ENCODE peak calls at places on chromosomes 4 and X, in seven cellular contexts. V is effector memory CD4-positive, alpha-beta T cell; X is body of pancreas; P is heart left ventricle; J is CD4-positive, alpha-beta memory T cell; F is right cardiac atrium; N is brain microvascular endothelial cell. Q is an unnamed sample.

GRCh38 chr4:188005561-188005960 is 10.0 kb downstream of the ZFP42 start:
- DNase-seq in V (no peak), X (no peak), P (no peak), J (no peak), F (no peak), N (no peak), Q (no peak)

GRCh38 chrX:105882581-105883275 is 60.4 kb downstream of the NRK start:
- DNase-seq in V (no peak), X (no peak), P (no peak), J (no peak), F (no peak), N (peak; percentile 33), Q (no peak)

GRCh38 chrX:24156177-24156576 is 6.6 kb downstream of the ZFX start:
- DNase-seq in V (no peak), X (no peak), P (no peak), J (no peak), F (no peak), N (no peak), Q (no peak)

GRCh38 chr4:147909225-147909624 is 177.3 kb downstream of the ARHGAP10 start:
- DNase-seq in V (no peak), X (no peak), P (no peak), J (no peak), F (no peak), N (no peak), Q (no peak)

GRCh38 chrX:17547658-17548057 is 172.7 kb downstream of the NHS start:
- DNase-seq in V (no peak), X (peak; percentile 81), P (peak; percentile 29), J (no peak), F (peak; percentile 37), N (peak; percentile 89), Q (peak; percentile 58)

GRCh38 chrX:30787012-30787411 is 102.0 kb downstream of the TAB3 start:
- DNase-seq in V (no peak), X (no peak), P (no peak), J (no peak), F (no peak), N (no peak), Q (no peak)

GRCh38 chr4:26020083-26020668 is 106.2 kb downstream of the SMIM20 start:
- DNase-seq in V (no peak), X (no peak), P (peak; percentile 5), J (no peak), F (no peak), N (peak; percentile 79), Q (no peak)

GRCh38 chr4:102076622-102077021 is 268.7 kb downstream of the SLC39A8 start:
- DNase-seq in V (no peak), X (no peak), P (no peak), J (no peak), F (no peak), N (no peak), Q (no peak)

GRCh38 chr4:140130677-140131076 is 23.3 kb downstream of the MAML3 start:
- DNase-seq in V (no peak), X (no peak), P (no peak), J (no peak), F (no peak), N (peak; percentile 69), Q (no peak)

GRCh38 chr4:60042941-60043340 is 1157.2 kb upstream of the ADGRL3 start:
- DNase-seq in V (no peak), X (no peak), P (no peak), J (no peak), F (no peak), N (peak; percentile 24), Q (no peak)

GRCh38 chr4:6781561-6781960 is 966 bp upstream of the KIAA0232 start:
- DNase-seq in V (no peak), X (no peak), P (no peak), J (no peak), F (no peak), N (no peak), Q (no peak)

GRCh38 chr4:6781113-6781512 is 1.4 kb upstream of the KIAA0232 start:
- DNase-seq in V (no peak), X (no peak), P (no peak), J (no peak), F (no peak), N (no peak), Q (no peak)

GRCh38 chr4:6783111-6783981 is 819 bp downstream of the KIAA0232 start:
- DNase-seq in V (peak; percentile 79), X (peak; percentile 90), P (peak; percentile 94), J (peak; percentile 89), F (peak; percentile 93), N (peak; percentile 73), Q (peak; percentile 73)

GRCh38 chr4:6782147-6782845 is at the start of gene KIAA0232:
- DNase-seq in V (peak; percentile 86), X (peak; percentile 92), P (peak; percentile 96), J (peak; percentile 87), F (peak; percentile 94), N (peak; percentile 78), Q (peak; percentile 60)

GRCh38 chr4:6782846-6783110 is 251 bp downstream of the KIAA0232 start:
- DNase-seq in V (no peak), X (no peak), P (no peak), J (no peak), F (no peak), N (no peak), Q (no peak)
- H3K27ac ChIP-seq in V (peak overlapping the region; percentile 96), X (peak overlapping the region; percentile 99), P (peak overlapping the region; percentile 100), J (peak overlapping the region; percentile 96), F (peak overlapping the region; percentile 98), N (peak overlapping the region; percentile 79), Q (peak overlapping the region; percentile 83)

GRCh38 chr4:55075823-55076418 is 49.5 kb downstream of the KDR start:
- DNase-seq in V (no peak), X (no peak), P (no peak), J (no peak), F (no peak), N (peak; percentile 11), Q (no peak)

GRCh38 chr4:55071951-55072350 is 53.4 kb downstream of the KDR start:
- DNase-seq in V (no peak), X (no peak), P (no peak), J (no peak), F (no peak), N (no peak), Q (no peak)

GRCh38 chr4:55074386-55074785 is 51.0 kb downstream of the KDR start:
- DNase-seq in V (no peak), X (no peak), P (no peak), J (no peak), F (no peak), N (peak; percentile 73), Q (no peak)

GRCh38 chr4:55077577-55077976 is 47.8 kb downstream of the KDR start:
- DNase-seq in V (no peak), X (no peak), P (no peak), J (no peak), F (no peak), N (no peak), Q (no peak)

DNA sequence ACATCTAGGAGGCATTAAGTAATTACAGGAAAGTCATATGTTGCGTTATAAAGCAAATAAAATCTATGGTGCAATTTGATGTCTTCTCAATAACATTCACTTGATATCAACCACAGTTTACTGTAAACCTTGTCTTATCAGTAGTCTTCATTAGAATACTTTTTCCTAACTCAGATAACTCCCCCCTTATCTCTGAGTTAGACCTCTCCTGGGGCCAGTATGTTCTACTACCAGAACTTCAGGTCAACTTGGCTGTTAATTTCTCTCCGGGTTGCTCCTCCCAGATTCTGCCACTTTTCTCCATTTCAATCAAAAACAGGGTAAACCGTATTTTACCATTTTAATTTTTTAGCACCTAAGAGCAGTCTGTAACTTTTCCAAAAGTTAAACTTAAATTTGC is 50.0 kb downstream of the KDR start:
- DNase-seq in V (no peak), X (no peak), P (no peak), J (no peak), F (no peak), N (no peak), Q (no peak)
- H3K27ac ChIP-seq in V (no peak overlapping the region), X (no peak overlapping the region), P (no peak overlapping the region), J (no peak overlapping the region), F (no peak overlapping the region), N (no peak overlapping the region), Q (no peak overlapping the region)

GRCh38 chr4:76543378-76543777 is 108.3 kb downstream of the SHROOM3 start:
- DNase-seq in V (no peak), X (no peak), P (no peak), J (no peak), F (no peak), N (no peak), Q (no peak)

GRCh38 chr4:76548704-76549103 is 113.7 kb downstream of the SHROOM3 start:
- DNase-seq in V (no peak), X (no peak), P (no peak), J (no peak), F (no peak), N (no peak), Q (no peak)

GRCh38 chr4:76547167-76547760 is 112.2 kb downstream of the SHROOM3 start:
- DNase-seq in V (no peak), X (no peak), P (no peak), J (no peak), F (no peak), N (no peak), Q (peak; percentile 63)

GRCh38 chr4:76545161-76545884 is 110.3 kb downstream of the SHROOM3 start:
- DNase-seq in V (no peak), X (no peak), P (no peak), J (no peak), F (no peak), N (no peak), Q (peak; percentile 78)

DNA sequence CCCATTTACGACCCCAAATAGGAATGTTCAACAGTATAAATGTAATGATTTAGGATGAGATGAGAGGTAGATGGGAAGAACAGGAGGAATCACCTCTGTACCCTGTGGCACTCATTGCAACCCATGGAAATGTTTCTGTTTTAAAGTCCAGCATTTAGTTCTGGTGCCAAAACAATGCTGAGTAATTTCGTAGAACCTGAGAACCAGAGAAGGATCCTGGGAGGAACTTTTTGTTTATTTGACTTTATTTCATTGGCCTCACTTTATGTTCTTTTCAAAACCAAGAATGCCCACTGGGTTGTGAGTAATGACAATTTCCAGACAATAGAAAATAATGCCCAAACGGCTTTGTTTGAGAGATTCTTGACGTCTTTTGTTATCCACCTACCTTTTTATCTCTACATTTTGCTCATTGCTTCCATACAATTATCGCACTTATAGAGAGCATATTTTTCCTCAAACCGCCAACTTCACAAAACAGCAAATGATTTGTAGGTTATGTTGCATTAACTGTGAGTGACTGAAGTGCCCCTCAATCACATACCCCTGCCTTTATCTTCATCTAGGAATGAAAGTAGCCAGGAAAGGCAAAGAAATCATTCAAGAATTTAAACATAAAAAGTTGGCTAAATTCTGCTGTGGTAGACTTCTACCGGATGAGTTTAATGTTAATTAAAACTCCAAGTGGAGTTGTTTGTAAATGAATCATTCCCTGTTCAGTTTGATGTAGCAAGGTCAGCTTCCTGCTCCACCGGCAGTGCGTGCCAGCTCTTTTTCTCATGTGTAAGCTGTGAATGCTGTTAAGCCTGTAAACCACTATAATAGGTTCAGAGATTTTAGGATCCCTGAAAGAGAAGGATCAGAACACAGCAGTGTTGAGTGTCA is 111.5 kb downstream of the SHROOM3 start:
- DNase-seq in V (no peak), X (peak; percentile 44), P (no peak), J (no peak), F (peak; percentile 31), N (peak; percentile 77), Q (peak; percentile 87)
- H3K27ac ChIP-seq in V (no peak overlapping the region), X (peak overlapping the region; percentile 55), P (no peak overlapping the region), J (no peak overlapping the region), F (no peak overlapping the region), N (peak overlapping the region; percentile 67), Q (peak overlapping the region; percentile 100)

DNA sequence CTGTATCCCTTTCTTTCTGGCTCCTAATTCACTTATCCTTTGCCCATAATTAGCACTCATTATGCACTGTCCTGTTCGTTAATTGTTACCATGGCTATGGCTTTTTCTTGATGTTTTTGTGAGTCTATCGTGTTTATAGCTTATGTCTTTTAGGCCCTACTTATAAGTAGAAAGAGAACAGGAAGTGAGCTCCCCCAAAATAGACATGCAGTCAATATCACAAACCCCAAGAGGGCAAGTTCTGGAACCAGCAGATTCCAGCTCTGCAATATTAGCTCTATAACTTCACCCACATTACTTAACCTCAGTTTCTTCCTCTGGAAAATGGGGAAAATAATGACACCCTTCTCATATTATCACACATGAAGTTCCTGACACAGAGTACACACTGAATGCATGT is 7.4 kb upstream of the HS3ST1 start:
- DNase-seq in V (no peak), X (no peak), P (no peak), J (no peak), F (no peak), N (no peak), Q (no peak)
- H3K27ac ChIP-seq in V (no peak overlapping the region), X (no peak overlapping the region), P (no peak overlapping the region), J (no peak overlapping the region), F (no peak overlapping the region), N (no peak overlapping the region), Q (no peak overlapping the region)